ENCODE peak calls at places on chromosomes 6 and 20, in seven cellular contexts. C, R, L, W, P, D and S are unnamed samples.

GRCh38 chr6:14228571-14228970 is 111.0 kb downstream of the CD83 start:
- DNase-seq in C (peak; percentile 13), R (no peak), L (peak; percentile 47), W (no peak), P (no peak), D (no peak), S (no peak)

GRCh38 chr6:15791401-15792137 is 128.7 kb upstream of the DTNBP1 start:
- DNase-seq in C (no peak), R (no peak), L (no peak), W (no peak), P (no peak), D (no peak), S (no peak)

GRCh38 chr6:82363368-82364086 is at the start of gene TPBG:
- DNase-seq in C (peak; percentile 82), R (peak; percentile 94), L (peak; percentile 85), W (peak; percentile 59), P (peak; percentile 56), D (no peak), S (peak; percentile 46)

GRCh38 chr20:49452011-49452482 is 30.4 kb downstream of the KCNB1 start:
- DNase-seq in C (no peak), R (no peak), L (no peak), W (peak; percentile 31), P (no peak), D (no peak), S (no peak)

GRCh38 chr6:96907498-96907897 is 9.8 kb upstream of the NDUFAF4 start:
- DNase-seq in C (no peak), R (no peak), L (peak; percentile 26), W (no peak), P (peak; percentile 32), D (no peak), S (no peak)

GRCh38 chr6:16136536-16137450 is 7.9 kb downstream of the MYLIP start:
- DNase-seq in C (peak; percentile 88), R (no peak), L (peak; percentile 94), W (no peak), P (peak; percentile 89), D (no peak), S (no peak)

GRCh38 chr6:124260337-124260736 is 456.7 kb downstream of the NKAIN2 start:
- DNase-seq in C (no peak), R (peak; percentile 18), L (no peak), W (no peak), P (no peak), D (no peak), S (no peak)

GRCh38 chr6:13846841-13847240 is 32.5 kb upstream of the MCUR1 start:
- DNase-seq in C (no peak), R (peak; percentile 61), L (no peak), W (no peak), P (no peak), D (no peak), S (no peak)

GRCh38 chr6:27617700-27618689 is 145.1 kb upstream of the ZNF184 start:
- DNase-seq in C (peak; percentile 48), R (peak; percentile 60), L (peak; percentile 44), W (no peak), P (peak; percentile 57), D (no peak), S (no peak)

GRCh38 chr6:30263734-30264133 is 50.5 kb upstream of the TRIM26 start:
- DNase-seq in C (peak; percentile 38), R (no peak), L (peak; percentile 56), W (no peak), P (peak; percentile 14), D (no peak), S (no peak)

GRCh38 chr6:147805155-147805554 is 296.7 kb downstream of the SAMD5 start:
- DNase-seq in C (no peak), R (no peak), L (no peak), W (no peak), P (no peak), D (no peak), S (no peak)

GRCh38 chr20:62523473-62524203 is 47.8 kb upstream of the GATA5 start:
- DNase-seq in C (no peak), R (peak; percentile 33), L (no peak), W (no peak), P (no peak), D (no peak), S (no peak)

DNA sequence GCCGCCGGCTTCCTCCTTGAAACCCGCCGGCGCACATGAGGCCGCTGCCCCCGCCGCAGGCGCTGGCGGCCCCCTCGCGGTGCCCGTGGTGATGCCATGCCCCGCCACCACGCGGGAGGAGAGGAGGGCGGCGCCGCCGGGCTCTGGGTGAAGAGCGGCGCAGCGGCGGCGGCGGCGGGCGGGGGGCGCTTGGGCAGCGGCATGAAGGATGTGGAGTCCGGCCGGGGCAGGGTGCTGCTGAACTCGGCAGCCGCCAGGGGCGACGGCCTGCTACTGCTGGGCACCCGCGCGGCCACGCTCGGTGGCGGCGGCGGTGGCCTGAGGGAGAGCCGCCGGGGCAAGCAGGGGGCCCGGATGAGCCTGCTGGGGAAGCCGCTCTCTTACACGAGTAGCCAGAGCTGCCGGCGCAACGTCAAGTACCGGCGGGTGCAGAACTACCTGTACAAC is 253 bp downstream of the KCNQ5 start:
- DNase-seq in C (peak; percentile 43), R (peak; percentile 76), L (no peak), W (no peak), P (no peak), D (no peak), S (peak; percentile 23)
- H3K4me3 ChIP-seq in C (peak overlapping the region; percentile 60), R (peak overlapping the region; percentile 64), L (peak overlapping the region; percentile 70), W (peak overlapping the region; percentile 14), P (peak overlapping the region; percentile 66), D (peak overlapping the region; percentile 36), S (peak overlapping the region; percentile 63)

GRCh38 chr6:120913519-120913918 is 420.8 kb downstream of the TBC1D32 start:
- DNase-seq in C (no peak), R (no peak), L (no peak), W (no peak), P (no peak), D (no peak), S (no peak)

GRCh38 chr6:120918137-120918536 is 416.1 kb downstream of the TBC1D32 start:
- DNase-seq in C (no peak), R (no peak), L (no peak), W (no peak), P (no peak), D (no peak), S (no peak)

GRCh38 chr6:120916844-120917243 is 417.4 kb downstream of the TBC1D32 start:
- DNase-seq in C (no peak), R (no peak), L (no peak), W (no peak), P (no peak), D (no peak), S (no peak)
- TF ChIP-seq CTCF in C (no peak), R (no peak), L (no peak), W (no peak), P (no peak), D (no peak), S (no peak)

GRCh38 chr6:44275749-44276648 is 5.7 kb downstream of the TMEM151B start:
- DNase-seq in C (no peak), R (peak; percentile 42), L (no peak), W (no peak), P (no peak), D (no peak), S (no peak)
- H3K4me3 ChIP-seq in C (no peak overlapping the region), R (no peak overlapping the region), L (no peak overlapping the region), W (no peak overlapping the region), P (no peak overlapping the region), D (peak overlapping the region; percentile 11), S (peak overlapping the region; percentile 48)

GRCh38 chr20:41617931-41618806 is at the start of gene CHD6:
- DNase-seq in C (peak; percentile 99), R (peak; percentile 99), L (peak; percentile 99), W (peak; percentile 100), P (peak; percentile 99), D (peak; percentile 91), S (peak; percentile 100)

GRCh38 chr20:41617059-41617921 is 887 bp downstream of the CHD6 start:
- DNase-seq in C (peak; percentile 28), R (peak; percentile 69), L (peak; percentile 10), W (peak; percentile 30), P (peak; percentile 47), D (no peak), S (peak; percentile 25)

GRCh38 chr20:41618807-41619294 is 674 bp upstream of the CHD6 start:
- DNase-seq in C (peak; percentile 4), R (no peak), L (peak; percentile 3), W (no peak), P (no peak), D (no peak), S (no peak)

GRCh38 chr20:41622584-41622983 is 4.4 kb upstream of the CHD6 start:
- DNase-seq in C (no peak), R (no peak), L (no peak), W (no peak), P (no peak), D (no peak), S (no peak)

DNA sequence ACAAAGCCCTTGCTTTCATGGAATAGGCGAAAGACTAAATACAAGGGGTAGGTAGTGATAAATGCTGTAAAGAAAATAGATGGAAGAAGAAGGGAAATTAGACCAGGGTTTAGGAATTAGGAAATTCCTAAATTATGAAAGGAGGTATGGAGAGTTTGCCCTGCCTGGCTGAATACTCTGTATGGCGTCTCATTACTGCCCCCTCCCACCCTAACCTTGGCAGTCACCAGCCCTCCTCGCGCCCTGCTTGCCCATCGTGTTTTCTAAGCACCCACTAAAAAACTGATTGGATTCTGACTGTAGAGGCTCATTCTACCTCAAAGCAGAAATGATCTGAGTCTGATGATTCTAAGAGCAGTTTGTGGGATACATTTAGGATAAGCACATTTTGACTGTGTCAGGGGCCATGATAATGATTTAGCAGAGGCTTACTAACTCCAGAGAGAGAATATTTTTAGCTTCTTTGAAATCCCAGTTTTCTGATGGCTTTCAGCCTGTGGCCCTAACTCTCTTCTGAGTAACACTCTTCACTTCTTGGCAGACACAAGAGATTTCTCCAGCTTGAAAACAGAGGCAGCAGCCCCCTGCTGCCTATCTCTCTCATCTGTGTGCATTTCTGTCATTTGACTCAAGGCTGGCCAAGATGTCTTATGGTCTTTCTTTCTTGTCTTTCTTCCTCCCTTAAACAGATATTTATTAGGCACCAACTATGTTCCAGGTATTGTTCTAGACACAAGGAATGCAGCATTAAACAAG is 1.4 kb upstream of the CHD6 start:
- DNase-seq in C (peak; percentile 18), R (no peak), L (peak; percentile 14), W (no peak), P (no peak), D (no peak), S (no peak)
- TF ChIP-seq CTCF in C (no peak), R (no peak), L (no peak), W (no peak), P (no peak), D (no peak), S (no peak)

GRCh38 chr20:45835230-45836224 is 1.9 kb downstream of the SNX21 start:
- DNase-seq in C (peak; percentile 28), R (no peak), L (peak; percentile 53), W (peak; percentile 50), P (peak; percentile 91), D (no peak), S (peak; percentile 86)
- H3K4me3 ChIP-seq in C (no peak overlapping the region), R (no peak overlapping the region), L (peak overlapping the region; percentile 71), W (peak overlapping the region; percentile 54), P (peak overlapping the region; percentile 90), D (no peak overlapping the region), S (peak overlapping the region; percentile 83)

GRCh38 chr20:4329232-4329631 is 313.9 kb upstream of the RNF24 start:
- DNase-seq in C (no peak), R (no peak), L (no peak), W (no peak), P (no peak), D (no peak), S (no peak)
- TF ChIP-seq CTCF in C (no peak), R (no peak), L (no peak), W (no peak), P (no peak), D (no peak), S (no peak)